ENCODE peak calls at places on chromosomes 2 and 18, in four cellular contexts. K is PC-3, J is HFFc6, Y is fibroblast of mammary gland. R is an unnamed sample.

GRCh38 chr2:235373171-235373570 is 120.7 kb upstream of the AGAP1 start:
- DNase-seq in K (no peak), J (no peak), Y (no peak), R (no peak)

GRCh38 chr18:63321291-63321690 is 1.7 kb upstream of the BCL2 start:
- DNase-seq in K (no peak), J (no peak), Y (no peak), R (no peak)

GRCh38 chr2:235981629-235982028 is 186.6 kb downstream of the GBX2 start:
- DNase-seq in K (no peak), J (no peak), Y (no peak), R (no peak)

GRCh38 chr2:1758774-1759610 is 14.7 kb upstream of the PXDN start:
- DNase-seq in K (no peak), J (no peak), Y (no peak), R (no peak)

GRCh38 chr2:64401501-64401880 is 52.5 kb upstream of the LGALSL start:
- DNase-seq in K (peak), J (no peak), Y (no peak), R (no peak)

GRCh38 chr2:190511104-190511503 is 23.4 kb downstream of the NEMP2 start:
- DNase-seq in K (peak), J (peak), Y (peak), R (peak)

GRCh38 chr2:240387669-240388358 is 47.6 kb upstream of the GPC1 start:
- DNase-seq in K (peak), J (peak), Y (peak), R (peak)

GRCh38 chr2:210442869-210443268 is 33.7 kb downstream of the LANCL1 start:
- DNase-seq in K (no peak), J (no peak), Y (no peak), R (no peak)

GRCh38 chr2:112661656-112662305 is 16.0 kb downstream of the SLC20A1 start:
- DNase-seq in K (peak), J (no peak), Y (no peak), R (no peak)

GRCh38 chr18:79764131-79764530 is 33.6 kb upstream of the KCNG2 start:
- DNase-seq in K (no peak), J (no peak), Y (no peak), R (no peak)

GRCh38 chr18:69469444-69469919 is 68.8 kb downstream of the DOK6 start:
- DNase-seq in K (peak), J (no peak), Y (peak), R (peak)

GRCh38 chr2:158214431-158214830 is 112.8 kb downstream of the UPP2 start:
- DNase-seq in K (peak), J (no peak), Y (peak), R (peak)
- TF ChIP-seq CTCF in K (no peak), J (no peak), Y (no peak), R (no peak)

GRCh38 chr2:7363906-7364305 is 446.7 kb downstream of the RNF144A start:
- DNase-seq in K (peak), J (no peak), Y (no peak), R (peak)
- TF ChIP-seq CTCF in K (peak), J (no peak), Y (no peak), R (no peak)

GRCh38 chr2:142422769-142423168 is 292.0 kb upstream of the LRP1B start:
- DNase-seq in K (no peak), J (no peak), Y (no peak), R (no peak)

GRCh38 chr2:142426064-142426463 is 295.2 kb upstream of the LRP1B start:
- DNase-seq in K (no peak), J (no peak), Y (no peak), R (no peak)

GRCh38 chr2:142422041-142422440 is 291.2 kb upstream of the LRP1B start:
- DNase-seq in K (no peak), J (no peak), Y (no peak), R (no peak)

GRCh38 chr2:142423603-142424002 is 292.8 kb upstream of the LRP1B start:
- DNase-seq in K (no peak), J (no peak), Y (no peak), R (no peak)

GRCh38 chr2:142425551-142425950 is 294.7 kb upstream of the LRP1B start:
- DNase-seq in K (no peak), J (no peak), Y (no peak), R (no peak)
- TF ChIP-seq CTCF in K (no peak), J (no peak), Y (no peak), R (no peak)

GRCh38 chr2:215429424-215429823 is 6.4 kb downstream of the FN1 start:
- DNase-seq in K (no peak), J (no peak), Y (peak), R (no peak)
- TF ChIP-seq CTCF in K (no peak), J (no peak), Y (no peak), R (no peak)

DNA sequence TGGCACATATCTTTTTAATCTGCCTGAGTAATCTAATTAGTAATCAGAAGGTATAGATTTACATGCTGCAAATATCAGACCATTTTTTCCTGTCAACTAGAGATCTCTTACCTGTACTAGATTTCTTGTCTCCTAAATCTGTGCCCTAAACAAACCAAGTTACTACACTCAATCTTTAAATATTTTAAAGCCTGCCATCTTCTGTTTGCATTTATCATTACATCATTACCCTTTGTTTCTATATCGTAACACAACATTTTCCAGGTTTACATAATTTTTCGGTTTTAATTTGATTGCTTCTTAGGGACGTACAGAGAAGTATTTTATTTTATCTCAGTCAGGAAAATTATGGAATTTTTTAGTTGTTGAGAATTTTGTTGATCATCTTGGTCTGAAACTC is 25.7 kb downstream of the PSMA8 start:
- DNase-seq in K (peak), J (no peak), Y (peak), R (peak)
- TF ChIP-seq CTCF in K (peak), J (peak), Y (no peak), R (peak)

DNA sequence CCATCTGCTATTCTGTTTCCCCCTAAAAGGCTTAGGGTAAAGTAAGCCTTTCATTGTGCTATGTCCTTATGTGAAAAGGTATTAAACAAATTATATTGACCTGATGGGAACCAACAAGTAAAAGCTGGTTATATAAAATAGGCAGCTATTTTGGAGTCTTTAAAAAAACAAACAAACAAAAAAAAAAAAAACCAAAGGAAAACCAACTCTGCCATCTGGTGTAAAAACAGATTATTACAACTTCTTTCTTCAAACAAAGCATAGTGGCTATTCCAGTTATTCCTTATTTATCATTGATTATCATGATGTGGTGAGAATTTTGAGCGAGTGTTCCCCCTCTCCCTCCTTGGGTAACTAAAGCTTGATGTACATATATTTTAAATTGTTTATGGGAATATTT is 122.3 kb upstream of the FHL2 start:
- DNase-seq in K (peak), J (no peak), Y (peak), R (peak)
- TF ChIP-seq CTCF in K (peak), J (peak), Y (peak), R (peak)

GRCh38 chr2:216066255-216066654 is 15.4 kb downstream of the PECR start:
- DNase-seq in K (peak), J (peak), Y (peak), R (no peak)

GRCh38 chr2:216064684-216065083 is 16.9 kb downstream of the PECR start:
- DNase-seq in K (no peak), J (no peak), Y (no peak), R (no peak)

GRCh38 chr2:216059233-216059834 is 22.3 kb downstream of the PECR start:
- DNase-seq in K (peak), J (no peak), Y (no peak), R (no peak)

GRCh38 chr2:216069028-216069427 is 12.6 kb downstream of the PECR start:
- DNase-seq in K (no peak), J (no peak), Y (no peak), R (no peak)

GRCh38 chr2:216064014-216064630 is 17.5 kb downstream of the PECR start:
- DNase-seq in K (no peak), J (no peak), Y (peak), R (no peak)
- TF ChIP-seq CTCF in K (peak), J (peak), Y (peak), R (no peak)

GRCh38 chr2:150389487-150389886 is 98.0 kb downstream of the RND3 start:
- DNase-seq in K (no peak), J (peak), Y (no peak), R (no peak)
- TF ChIP-seq CTCF in K (no peak), J (no peak), Y (no peak), R (no peak)